ENCODE peak calls at places on chromosome 13, in eight cellular contexts. One of them, this sample, is unnamed.

GRCh38 chr13:41645313-41645712 is 188.0 kb downstream of the RGCC start:
- DNase-seq in RPMI8226: no peak
- DNase-seq in AG04449: peak; percentile 59
- DNase-seq in T-helper 1 cell: no peak
- DNase-seq in neuronal stem cell: no peak
- DNase-seq in gastrocnemius medialis: peak; percentile 47
- DNase-seq in A549: peak; percentile 15
- DNase-seq in heart left ventricle: no peak
- DNase-seq in this sample: no peak

GRCh38 chr13:32537580-32538233 is 888 bp downstream of the N4BP2L2 start:
- DNase-seq in RPMI8226: no peak
- DNase-seq in AG04449: no peak
- DNase-seq in T-helper 1 cell: peak; percentile 18
- DNase-seq in neuronal stem cell: no peak
- DNase-seq in gastrocnemius medialis: peak; percentile 4
- DNase-seq in A549: peak; percentile 8
- DNase-seq in heart left ventricle: peak; percentile 31
- DNase-seq in this sample: peak; percentile 48

GRCh38 chr13:110576070-110576394 is 14.5 kb upstream of the RAB20 start:
- DNase-seq in RPMI8226: no peak
- DNase-seq in AG04449: no peak
- DNase-seq in T-helper 1 cell: no peak
- DNase-seq in neuronal stem cell: no peak
- DNase-seq in gastrocnemius medialis: no peak
- DNase-seq in A549: no peak
- DNase-seq in heart left ventricle: no peak
- DNase-seq in this sample: no peak

GRCh38 chr13:105848494-105848893 is 687.0 kb downstream of the EFNB2 start:
- DNase-seq in RPMI8226: no peak
- DNase-seq in AG04449: no peak
- DNase-seq in T-helper 1 cell: no peak
- DNase-seq in neuronal stem cell: no peak
- DNase-seq in gastrocnemius medialis: no peak
- DNase-seq in A549: no peak
- DNase-seq in heart left ventricle: no peak
- DNase-seq in this sample: no peak

GRCh38 chr13:109465151-109465550 is 321.2 kb downstream of the IRS2 start:
- DNase-seq in RPMI8226: no peak
- DNase-seq in AG04449: no peak
- DNase-seq in T-helper 1 cell: no peak
- DNase-seq in neuronal stem cell: no peak
- DNase-seq in gastrocnemius medialis: no peak
- DNase-seq in A549: peak; percentile 18
- DNase-seq in heart left ventricle: no peak
- DNase-seq in this sample: no peak

GRCh38 chr13:111915104-111915551 is 151.8 kb upstream of the SOX1 start:
- DNase-seq in RPMI8226: no peak
- DNase-seq in AG04449: no peak
- DNase-seq in T-helper 1 cell: no peak
- DNase-seq in neuronal stem cell: no peak
- DNase-seq in gastrocnemius medialis: no peak
- DNase-seq in A549: no peak
- DNase-seq in heart left ventricle: no peak
- DNase-seq in this sample: no peak

GRCh38 chr13:93559718-93560117 is 333.1 kb downstream of the GPC6 start:
- DNase-seq in RPMI8226: no peak
- DNase-seq in AG04449: no peak
- DNase-seq in T-helper 1 cell: no peak
- DNase-seq in neuronal stem cell: no peak
- DNase-seq in gastrocnemius medialis: no peak
- DNase-seq in A549: peak; percentile 49
- DNase-seq in heart left ventricle: no peak
- DNase-seq in this sample: no peak

GRCh38 chr13:97460004-97460756 is 26.2 kb downstream of the RAP2A start:
- DNase-seq in RPMI8226: peak; percentile 71
- DNase-seq in AG04449: no peak
- DNase-seq in T-helper 1 cell: no peak
- DNase-seq in neuronal stem cell: no peak
- DNase-seq in gastrocnemius medialis: no peak
- DNase-seq in A549: no peak
- DNase-seq in heart left ventricle: no peak
- DNase-seq in this sample: no peak

GRCh38 chr13:42109957-42110356 is 61.5 kb downstream of the DGKH start:
- DNase-seq in RPMI8226: no peak
- DNase-seq in AG04449: no peak
- DNase-seq in T-helper 1 cell: no peak
- DNase-seq in neuronal stem cell: no peak
- DNase-seq in gastrocnemius medialis: no peak
- DNase-seq in A549: no peak
- DNase-seq in heart left ventricle: no peak
- DNase-seq in this sample: no peak

GRCh38 chr13:97212540-97213146 is 9.5 kb upstream of the MBNL2 start:
- DNase-seq in RPMI8226: peak; percentile 10
- DNase-seq in AG04449: no peak
- DNase-seq in T-helper 1 cell: no peak
- DNase-seq in neuronal stem cell: no peak
- DNase-seq in gastrocnemius medialis: no peak
- DNase-seq in A549: peak; percentile 48
- DNase-seq in heart left ventricle: no peak
- DNase-seq in this sample: no peak

GRCh38 chr13:105957769-105958438 is 577.6 kb downstream of the EFNB2 start:
- DNase-seq in RPMI8226: no peak
- DNase-seq in AG04449: no peak
- DNase-seq in T-helper 1 cell: no peak
- DNase-seq in neuronal stem cell: no peak
- DNase-seq in gastrocnemius medialis: no peak
- DNase-seq in A549: no peak
- DNase-seq in heart left ventricle: no peak
- DNase-seq in this sample: no peak

GRCh38 chr13:111469916-111470506 is 149.6 kb downstream of the TEX29 start:
- DNase-seq in RPMI8226: no peak
- DNase-seq in AG04449: no peak
- DNase-seq in T-helper 1 cell: no peak
- DNase-seq in neuronal stem cell: no peak
- DNase-seq in gastrocnemius medialis: no peak
- DNase-seq in A549: no peak
- DNase-seq in heart left ventricle: no peak
- DNase-seq in this sample: no peak

GRCh38 chr13:33450956-33451709 is 165.6 kb upstream of the STARD13 start:
- DNase-seq in RPMI8226: no peak
- DNase-seq in AG04449: no peak
- DNase-seq in T-helper 1 cell: no peak
- DNase-seq in neuronal stem cell: no peak
- DNase-seq in gastrocnemius medialis: no peak
- DNase-seq in A549: no peak
- DNase-seq in heart left ventricle: no peak
- DNase-seq in this sample: no peak

GRCh38 chr13:114194853-114195252 is 15.8 kb downstream of the CFAP97D2 start:
- DNase-seq in RPMI8226: peak; percentile 40
- DNase-seq in AG04449: no peak
- DNase-seq in T-helper 1 cell: no peak
- DNase-seq in neuronal stem cell: no peak
- DNase-seq in gastrocnemius medialis: no peak
- DNase-seq in A549: no peak
- DNase-seq in heart left ventricle: no peak
- DNase-seq in this sample: no peak

GRCh38 chr13:43686557-43686956 is 100.2 kb downstream of the ENOX1 start:
- DNase-seq in RPMI8226: no peak
- DNase-seq in AG04449: peak; percentile 93
- DNase-seq in T-helper 1 cell: no peak
- DNase-seq in neuronal stem cell: no peak
- DNase-seq in gastrocnemius medialis: peak; percentile 7
- DNase-seq in A549: peak; percentile 49
- DNase-seq in heart left ventricle: peak; percentile 75
- DNase-seq in this sample: no peak

GRCh38 chr13:110126391-110126961 is 180.5 kb downstream of the COL4A1 start:
- DNase-seq in RPMI8226: no peak
- DNase-seq in AG04449: peak; percentile 93
- DNase-seq in T-helper 1 cell: no peak
- DNase-seq in neuronal stem cell: peak; percentile 84
- DNase-seq in gastrocnemius medialis: peak; percentile 47
- DNase-seq in A549: peak; percentile 76
- DNase-seq in heart left ventricle: peak; percentile 79
- DNase-seq in this sample: no peak

GRCh38 chr13:113058988-113059850 is 46.4 kb upstream of the F7 start:
- DNase-seq in RPMI8226: no peak
- DNase-seq in AG04449: no peak
- DNase-seq in T-helper 1 cell: no peak
- DNase-seq in neuronal stem cell: no peak
- DNase-seq in gastrocnemius medialis: no peak
- DNase-seq in A549: peak; percentile 34
- DNase-seq in heart left ventricle: no peak
- DNase-seq in this sample: peak; percentile 23

GRCh38 chr13:95564091-95564490 is 11.6 kb downstream of the CLDN10 start:
- DNase-seq in RPMI8226: no peak
- DNase-seq in AG04449: no peak
- DNase-seq in T-helper 1 cell: no peak
- DNase-seq in neuronal stem cell: no peak
- DNase-seq in gastrocnemius medialis: no peak
- DNase-seq in A549: peak; percentile 20
- DNase-seq in heart left ventricle: no peak
- DNase-seq in this sample: no peak

GRCh38 chr13:57123660-57124059 is 17.1 kb upstream of the PRR20A start:
- DNase-seq in RPMI8226: no peak
- DNase-seq in AG04449: no peak
- DNase-seq in T-helper 1 cell: no peak
- DNase-seq in neuronal stem cell: no peak
- DNase-seq in gastrocnemius medialis: no peak
- DNase-seq in A549: no peak
- DNase-seq in heart left ventricle: peak; percentile 68
- DNase-seq in this sample: no peak

This sample was measured in CD14-positive monocyte.